ENCODE peak calls at places on chromosomes 11 and 22, in ten cellular contexts. K, N, B, V, C, M, Q, T, X and F are unnamed samples.

GRCh38 chr22:28711820-28712777 is 29.5 kb downstream of the CHEK2 start:
- DNase-seq in K (no peak), N (no peak), B (no peak), V (no peak), C (no peak), M (no peak), Q (no peak), T (peak; percentile 94), X (peak; percentile 88), F (no peak)

GRCh38 chr11:94753630-94754029 is 14.5 kb upstream of the AMOTL1 start:
- DNase-seq in K (no peak), N (no peak), B (no peak), V (no peak), C (no peak), M (no peak), Q (no peak), T (no peak), X (no peak), F (no peak)

GRCh38 chr22:28171135-28171534 is 252.1 kb upstream of the PITPNB start:
- DNase-seq in K (no peak), N (no peak), B (no peak), V (no peak), C (no peak), M (no peak), Q (no peak), T (peak; percentile 16), X (peak; percentile 61), F (no peak)

GRCh38 chr11:132472411-132473205 is 1059.7 kb downstream of the OPCML start:
- DNase-seq in K (no peak), N (no peak), B (no peak), V (no peak), C (no peak), M (peak; percentile 46), Q (no peak), T (no peak), X (peak; percentile 6), F (no peak)

GRCh38 chr11:113729456-113729855 is 23.3 kb upstream of the TMPRSS5 start:
- DNase-seq in K (no peak), N (no peak), B (no peak), V (no peak), C (no peak), M (no peak), Q (no peak), T (no peak), X (no peak), F (no peak)

GRCh38 chr11:57055780-57056179 is 67.1 kb downstream of the OR5AK2 start:
- DNase-seq in K (no peak), N (no peak), B (no peak), V (no peak), C (no peak), M (no peak), Q (no peak), T (no peak), X (no peak), F (no peak)

GRCh38 chr22:19092725-19093124 is 29.5 kb downstream of the DGCR2 start:
- DNase-seq in K (no peak), N (no peak), B (no peak), V (no peak), C (no peak), M (no peak), Q (no peak), T (no peak), X (no peak), F (no peak)

GRCh38 chr11:7421136-7421535 is 64.2 kb upstream of the OLFML1 start:
- DNase-seq in K (no peak), N (no peak), B (no peak), V (no peak), C (no peak), M (no peak), Q (no peak), T (no peak), X (no peak), F (no peak)

GRCh38 chr22:33519140-33519973 is 400.9 kb downstream of the LARGE1 start:
- DNase-seq in K (no peak), N (peak; percentile 47), B (no peak), V (no peak), C (no peak), M (no peak), Q (no peak), T (peak; percentile 46), X (peak; percentile 63), F (peak; percentile 46)

GRCh38 chr22:33519974-33520903 is 400.0 kb downstream of the LARGE1 start:
- DNase-seq in K (no peak), N (no peak), B (no peak), V (no peak), C (no peak), M (no peak), Q (no peak), T (no peak), X (no peak), F (no peak)

GRCh38 chr22:33524511-33525270 is 395.6 kb downstream of the LARGE1 start:
- DNase-seq in K (no peak), N (no peak), B (no peak), V (no peak), C (no peak), M (no peak), Q (no peak), T (no peak), X (no peak), F (no peak)

GRCh38 chr22:33520904-33521780 is 399.1 kb downstream of the LARGE1 start:
- DNase-seq in K (no peak), N (peak; percentile 19), B (no peak), V (no peak), C (no peak), M (no peak), Q (no peak), T (no peak), X (no peak), F (no peak)

DNA sequence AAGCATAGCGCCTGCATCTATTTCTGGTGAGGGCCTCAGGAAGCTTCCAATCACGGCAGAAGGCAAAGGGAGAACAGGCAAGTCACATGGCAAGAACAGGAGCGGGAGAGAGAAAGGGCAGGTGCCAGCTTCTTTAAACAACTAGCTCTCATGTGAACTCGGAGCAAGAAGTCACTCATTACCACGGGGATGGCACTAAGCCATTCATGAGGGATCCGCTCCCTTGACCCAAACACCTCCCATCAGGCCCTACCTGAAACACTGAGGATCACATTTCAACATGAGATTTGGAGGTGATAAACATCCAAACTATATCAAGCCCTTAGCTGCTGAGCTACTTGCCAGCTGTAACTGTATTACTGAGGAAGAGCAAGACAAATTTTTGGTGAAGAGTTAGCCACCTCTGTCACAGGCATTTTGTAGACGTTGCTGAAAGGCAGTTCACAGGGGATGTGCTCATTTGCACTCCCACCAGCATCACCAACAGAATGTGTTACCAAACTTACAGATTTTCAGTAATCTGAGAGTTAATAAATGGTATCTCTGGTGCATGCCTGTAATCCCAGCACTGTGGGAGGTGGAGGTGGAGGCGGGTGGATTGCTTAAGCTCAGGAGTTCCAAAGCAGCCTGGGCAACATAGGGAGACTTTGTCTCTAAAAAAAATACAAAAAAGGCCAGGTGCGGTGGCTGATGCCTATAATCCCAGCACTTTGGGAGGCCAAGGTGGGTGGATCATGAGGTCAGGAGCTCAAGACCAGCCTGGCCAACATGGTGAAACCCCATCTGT is 398.2 kb downstream of the LARGE1 start:
- DNase-seq in K (no peak), N (no peak), B (no peak), V (no peak), C (no peak), M (no peak), Q (no peak), T (no peak), X (no peak), F (no peak)
- H3K4me3 ChIP-seq in K (no peak overlapping the region), N (no peak overlapping the region), B (no peak overlapping the region), V (no peak overlapping the region), C (no peak overlapping the region), M (no peak overlapping the region), Q (no peak overlapping the region), T (no peak overlapping the region), X (no peak overlapping the region), F (no peak overlapping the region)

GRCh38 chr11:118998388-118998717 is 415 bp downstream of the CENATAC start:
- DNase-seq in K (no peak), N (no peak), B (no peak), V (no peak), C (no peak), M (no peak), Q (no peak), T (peak; percentile 16), X (no peak), F (no peak)

GRCh38 chr11:118998822-118999221 is 884 bp downstream of the CENATAC start:
- DNase-seq in K (no peak), N (no peak), B (no peak), V (no peak), C (no peak), M (no peak), Q (no peak), T (peak; percentile 76), X (peak; percentile 63), F (no peak)

GRCh38 chr11:118997627-118998387 is at the start of gene CENATAC:
- DNase-seq in K (peak; percentile 96), N (peak; percentile 93), B (peak; percentile 87), V (peak; percentile 95), C (peak; percentile 77), M (peak; percentile 97), Q (peak; percentile 90), T (peak; percentile 86), X (peak; percentile 90), F (peak; percentile 89)

GRCh38 chr11:118996926-118997626 is 862 bp upstream of the CENATAC start:
- DNase-seq in K (peak; percentile 53), N (peak; percentile 41), B (no peak), V (no peak), C (no peak), M (no peak), Q (no peak), T (peak; percentile 17), X (no peak), F (peak; percentile 67)

DNA sequence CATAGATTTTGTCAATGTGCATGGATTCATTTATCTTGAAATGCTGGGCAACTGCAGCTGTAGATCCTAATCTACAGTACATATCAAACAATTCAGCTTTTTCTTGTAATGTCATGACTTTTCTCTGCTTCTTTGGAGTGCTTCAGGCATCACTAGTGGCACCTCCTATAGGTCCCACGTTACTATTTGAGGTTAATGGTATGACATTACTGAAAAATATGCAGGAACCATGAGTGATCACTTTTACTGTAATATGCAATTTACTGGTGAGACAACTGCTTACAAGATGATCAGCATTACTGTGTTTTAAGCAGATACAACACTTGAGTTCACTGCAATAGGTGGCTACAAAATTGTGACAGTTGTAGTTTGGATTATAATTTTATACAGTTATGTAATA is 3.0 kb downstream of the CENATAC start:
- DNase-seq in K (no peak), N (no peak), B (no peak), V (no peak), C (no peak), M (no peak), Q (no peak), T (no peak), X (no peak), F (no peak)
- H3K4me3 ChIP-seq in K (no peak overlapping the region), N (no peak overlapping the region), B (no peak overlapping the region), V (no peak overlapping the region), C (no peak overlapping the region), M (no peak overlapping the region), Q (no peak overlapping the region), T (no peak overlapping the region), X (no peak overlapping the region), F (no peak overlapping the region)

DNA sequence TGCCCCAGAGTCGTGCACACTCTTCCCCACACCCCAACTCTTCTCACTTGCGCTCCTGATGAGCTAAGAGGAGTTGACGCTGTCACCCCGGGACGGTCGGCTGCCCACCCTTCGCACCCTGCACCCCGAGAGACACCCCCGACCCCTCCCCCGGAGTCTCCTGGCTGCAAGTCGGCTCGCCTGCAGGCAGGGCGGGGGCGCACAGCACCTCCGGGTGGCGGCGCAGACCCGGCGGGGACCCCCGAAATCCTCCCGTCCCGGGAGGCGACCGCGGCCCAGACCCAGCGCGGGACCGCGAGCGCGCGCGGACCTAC is 366 bp downstream of the RAB3IL1 start:
- DNase-seq in K (no peak), N (no peak), B (no peak), V (peak; percentile 76), C (no peak), M (no peak), Q (peak; percentile 60), T (no peak), X (no peak), F (no peak)
- H3K4me3 ChIP-seq in K (no peak overlapping the region), N (no peak overlapping the region), B (no peak overlapping the region), V (peak overlapping the region; percentile 90), C (peak overlapping the region; percentile 45), M (peak overlapping the region; percentile 66), Q (peak overlapping the region; percentile 55), T (peak overlapping the region; percentile 36), X (peak overlapping the region; percentile 62), F (peak overlapping the region; percentile 45)

DNA sequence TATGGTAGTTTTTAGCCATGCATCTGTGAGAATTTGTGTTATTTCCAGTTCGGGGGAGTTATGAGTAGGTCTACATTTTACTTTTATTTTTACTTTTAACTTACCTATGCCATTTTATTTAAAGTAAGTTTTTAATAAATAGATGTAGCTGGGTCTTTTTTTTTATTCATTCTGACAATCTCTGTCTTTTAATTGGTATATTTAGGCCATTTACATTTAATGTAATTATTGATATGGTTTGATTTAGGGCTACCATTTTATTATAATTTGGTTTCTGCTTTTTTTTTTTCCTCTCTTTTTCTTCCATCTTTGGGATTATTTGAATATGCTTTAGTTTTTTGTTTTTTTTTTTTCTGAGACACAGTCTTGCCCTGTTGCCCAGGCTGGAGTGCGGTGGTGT is 1.9 kb downstream of the SWAP70 start:
- DNase-seq in K (no peak), N (no peak), B (no peak), V (no peak), C (no peak), M (no peak), Q (no peak), T (no peak), X (no peak), F (no peak)
- H3K4me3 ChIP-seq in K (no peak overlapping the region), N (peak overlapping the region; percentile 97), B (no peak overlapping the region), V (peak overlapping the region; percentile 91), C (no peak overlapping the region), M (no peak overlapping the region), Q (no peak overlapping the region), T (peak overlapping the region; percentile 71), X (peak overlapping the region; percentile 90), F (no peak overlapping the region)